ENCODE peak calls at places on chromosomes 4 and X, in nine cellular contexts. One of them, this sample, is unnamed.

GRCh38 chrX:153642313-153642654 is 4.7 kb upstream of the DUSP9 start:
- DNase-seq in tibial nerve: no peak
- DNase-seq in suprapubic skin: no peak
- DNase-seq in K562: peak; percentile 78
- DNase-seq in heart left ventricle: no peak
- DNase-seq in gastrocnemius medialis: no peak
- DNase-seq in stomach: no peak
- DNase-seq in ovary: no peak
- DNase-seq in esophagus squamous epithelium: no peak
- DNase-seq in this sample: peak; percentile 69

GRCh38 chrX:30513284-30513683 is 64.3 kb downstream of the TASL start:
- DNase-seq in tibial nerve: no peak
- DNase-seq in suprapubic skin: no peak
- DNase-seq in K562: peak; percentile 11
- DNase-seq in heart left ventricle: no peak
- DNase-seq in gastrocnemius medialis: no peak
- DNase-seq in stomach: no peak
- DNase-seq in ovary: no peak
- DNase-seq in esophagus squamous epithelium: no peak
- DNase-seq in this sample: no peak

GRCh38 chr4:15479089-15479912 is 9.6 kb downstream of the CC2D2A start:
- DNase-seq in tibial nerve: peak; percentile 49
- DNase-seq in suprapubic skin: no peak
- DNase-seq in K562: peak; percentile 15
- DNase-seq in heart left ventricle: peak; percentile 27
- DNase-seq in gastrocnemius medialis: peak; percentile 31
- DNase-seq in stomach: peak; percentile 31
- DNase-seq in ovary: peak; percentile 58
- DNase-seq in esophagus squamous epithelium: no peak
- DNase-seq in this sample: no peak

GRCh38 chrX:40772290-40772689 is 36.9 kb upstream of the MED14 start:
- DNase-seq in tibial nerve: no peak
- DNase-seq in suprapubic skin: no peak
- DNase-seq in K562: no peak
- DNase-seq in heart left ventricle: no peak
- DNase-seq in gastrocnemius medialis: no peak
- DNase-seq in stomach: no peak
- DNase-seq in ovary: no peak
- DNase-seq in esophagus squamous epithelium: no peak
- DNase-seq in this sample: no peak

GRCh38 chr4:40417941-40418340 is 82.8 kb downstream of the CHRNA9 start:
- DNase-seq in tibial nerve: no peak
- DNase-seq in suprapubic skin: no peak
- DNase-seq in K562: no peak
- DNase-seq in heart left ventricle: no peak
- DNase-seq in gastrocnemius medialis: no peak
- DNase-seq in stomach: no peak
- DNase-seq in ovary: no peak
- DNase-seq in esophagus squamous epithelium: no peak
- DNase-seq in this sample: no peak

GRCh38 chr4:45475490-45475889 is 648.4 kb downstream of the GABRG1 start:
- DNase-seq in tibial nerve: no peak
- DNase-seq in suprapubic skin: no peak
- DNase-seq in K562: no peak
- DNase-seq in heart left ventricle: no peak
- DNase-seq in gastrocnemius medialis: no peak
- DNase-seq in stomach: no peak
- DNase-seq in ovary: no peak
- DNase-seq in esophagus squamous epithelium: no peak
- DNase-seq in this sample: no peak

GRCh38 chr4:185709802-185710486 is 102.0 kb downstream of the SORBS2 start:
- DNase-seq in tibial nerve: no peak
- DNase-seq in suprapubic skin: no peak
- DNase-seq in K562: no peak
- DNase-seq in heart left ventricle: no peak
- DNase-seq in gastrocnemius medialis: peak; percentile 26
- DNase-seq in stomach: no peak
- DNase-seq in ovary: no peak
- DNase-seq in esophagus squamous epithelium: no peak
- DNase-seq in this sample: no peak

GRCh38 chrX:139025822-139026221 is 314.3 kb upstream of the FGF13 start:
- DNase-seq in tibial nerve: no peak
- DNase-seq in suprapubic skin: no peak
- DNase-seq in K562: no peak
- DNase-seq in heart left ventricle: no peak
- DNase-seq in gastrocnemius medialis: no peak
- DNase-seq in stomach: no peak
- DNase-seq in ovary: no peak
- DNase-seq in esophagus squamous epithelium: no peak
- DNase-seq in this sample: no peak

GRCh38 chrX:150155396-150156048 is 207.6 kb upstream of the MAMLD1 start:
- DNase-seq in tibial nerve: no peak
- DNase-seq in suprapubic skin: no peak
- DNase-seq in K562: no peak
- DNase-seq in heart left ventricle: peak; percentile 54
- DNase-seq in gastrocnemius medialis: no peak
- DNase-seq in stomach: no peak
- DNase-seq in ovary: peak; percentile 30
- DNase-seq in esophagus squamous epithelium: no peak
- DNase-seq in this sample: no peak

GRCh38 chrX:23012162-23012561 is 12.4 kb downstream of the DDX53 start:
- DNase-seq in tibial nerve: no peak
- DNase-seq in suprapubic skin: no peak
- DNase-seq in K562: no peak
- DNase-seq in heart left ventricle: no peak
- DNase-seq in gastrocnemius medialis: no peak
- DNase-seq in stomach: no peak
- DNase-seq in ovary: no peak
- DNase-seq in esophagus squamous epithelium: no peak
- DNase-seq in this sample: no peak

GRCh38 chr4:151045907-151046306 is 30.8 kb upstream of the LRBA start:
- DNase-seq in tibial nerve: no peak
- DNase-seq in suprapubic skin: no peak
- DNase-seq in K562: peak; percentile 26
- DNase-seq in heart left ventricle: no peak
- DNase-seq in gastrocnemius medialis: no peak
- DNase-seq in stomach: no peak
- DNase-seq in ovary: no peak
- DNase-seq in esophagus squamous epithelium: no peak
- DNase-seq in this sample: no peak

GRCh38 chr4:126004936-126005335 is 690.2 kb downstream of the FAT4 start:
- DNase-seq in tibial nerve: no peak
- DNase-seq in suprapubic skin: no peak
- DNase-seq in K562: no peak
- DNase-seq in heart left ventricle: no peak
- DNase-seq in gastrocnemius medialis: no peak
- DNase-seq in stomach: no peak
- DNase-seq in ovary: no peak
- DNase-seq in esophagus squamous epithelium: no peak
- DNase-seq in this sample: no peak

GRCh38 chr4:26074672-26075071 is 160.7 kb downstream of the SMIM20 start:
- DNase-seq in tibial nerve: peak; percentile 37
- DNase-seq in suprapubic skin: no peak
- DNase-seq in K562: no peak
- DNase-seq in heart left ventricle: peak; percentile 42
- DNase-seq in gastrocnemius medialis: no peak
- DNase-seq in stomach: no peak
- DNase-seq in ovary: no peak
- DNase-seq in esophagus squamous epithelium: no peak
- DNase-seq in this sample: no peak

GRCh38 chr4:140300271-140300970 is 73.0 kb upstream of the SCOC start:
- DNase-seq in tibial nerve: no peak
- DNase-seq in suprapubic skin: no peak
- DNase-seq in K562: no peak
- DNase-seq in heart left ventricle: no peak
- DNase-seq in gastrocnemius medialis: no peak
- DNase-seq in stomach: no peak
- DNase-seq in ovary: no peak
- DNase-seq in esophagus squamous epithelium: no peak
- DNase-seq in this sample: no peak

GRCh38 chr4:16082038-16082423 is 1.8 kb downstream of the PROM1 start:
- DNase-seq in tibial nerve: no peak
- DNase-seq in suprapubic skin: no peak
- DNase-seq in K562: no peak
- DNase-seq in heart left ventricle: no peak
- DNase-seq in gastrocnemius medialis: no peak
- DNase-seq in stomach: no peak
- DNase-seq in ovary: no peak
- DNase-seq in esophagus squamous epithelium: no peak
- DNase-seq in this sample: no peak

GRCh38 chr4:122218762-122219161 is 66.6 kb downstream of the BLTP1 start:
- DNase-seq in tibial nerve: no peak
- DNase-seq in suprapubic skin: no peak
- DNase-seq in K562: no peak
- DNase-seq in heart left ventricle: no peak
- DNase-seq in gastrocnemius medialis: no peak
- DNase-seq in stomach: no peak
- DNase-seq in ovary: no peak
- DNase-seq in esophagus squamous epithelium: no peak
- DNase-seq in this sample: no peak

DNA sequence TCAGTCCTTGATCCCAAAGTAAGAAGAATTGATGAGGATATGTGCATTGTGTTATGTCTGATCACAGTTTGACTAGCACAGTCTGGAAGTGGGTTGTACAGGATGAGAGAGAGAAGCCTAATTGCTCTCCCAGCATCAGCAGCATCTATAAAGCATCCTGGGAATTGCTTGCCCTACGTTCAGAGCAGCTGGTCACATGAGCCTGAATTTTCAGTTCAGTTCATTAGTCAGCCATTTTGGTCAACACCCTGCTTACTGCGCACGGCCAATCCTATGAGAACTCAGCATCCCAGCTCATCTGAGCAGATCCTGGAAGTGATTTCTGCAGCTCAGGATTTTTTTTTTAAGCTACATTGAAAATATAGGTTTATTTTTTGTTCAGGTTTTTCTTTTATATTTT is at the start of gene RUFY3:
- DNase-seq in tibial nerve: peak; percentile 61
- DNase-seq in suprapubic skin: no peak
- DNase-seq in K562: no peak
- DNase-seq in heart left ventricle: peak; percentile 56
- DNase-seq in gastrocnemius medialis: peak; percentile 25
- DNase-seq in stomach: no peak
- DNase-seq in ovary: peak; percentile 61
- DNase-seq in esophagus squamous epithelium: no peak
- DNase-seq in this sample: no peak
- TF ChIP-seq POLR2A in tibial nerve: no peak
- TF ChIP-seq POLR2A in suprapubic skin: no peak
- TF ChIP-seq POLR2A in K562: no peak
- TF ChIP-seq POLR2A in heart left ventricle: no peak
- TF ChIP-seq POLR2A in gastrocnemius medialis: no peak
- TF ChIP-seq POLR2A in stomach: no peak
- TF ChIP-seq POLR2A in ovary: no peak
- TF ChIP-seq POLR2A in esophagus squamous epithelium: no peak
- TF ChIP-seq POLR2A in this sample: no peak

DNA sequence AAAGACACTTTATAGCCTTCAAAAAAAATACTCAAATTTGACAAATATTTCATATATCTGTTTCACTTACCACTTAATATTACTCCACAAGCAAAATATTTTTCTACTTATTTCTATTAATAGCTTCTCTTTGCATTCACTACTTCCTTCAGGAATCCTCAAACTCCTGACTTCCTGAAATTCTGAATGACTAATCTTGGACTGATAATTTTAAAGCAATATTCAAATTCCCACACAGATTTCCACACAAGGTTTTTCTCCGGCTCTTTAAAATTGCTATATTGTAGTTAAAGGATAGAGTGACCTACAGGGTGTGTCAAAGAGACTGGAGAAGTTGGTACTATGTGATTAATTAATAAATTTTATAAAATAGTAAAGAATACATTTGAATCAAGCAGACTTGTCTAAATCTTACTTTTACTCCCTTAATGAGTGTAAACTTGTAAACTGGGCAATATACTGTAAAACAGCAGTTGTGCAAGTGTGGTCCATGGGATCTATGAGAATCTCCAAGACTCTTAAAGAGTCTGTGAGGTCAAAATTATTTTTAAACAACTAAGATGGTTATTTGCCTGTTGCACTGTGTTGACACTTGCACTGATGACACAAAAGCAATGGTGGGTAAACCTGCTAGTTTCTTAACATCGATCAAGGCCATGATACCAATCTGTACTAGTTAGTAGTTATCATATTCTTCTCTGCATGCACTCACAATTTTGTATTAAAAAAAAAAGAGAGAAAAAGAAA is 44.5 kb downstream of the ANKRD17 start:
- DNase-seq in tibial nerve: no peak
- DNase-seq in suprapubic skin: no peak
- DNase-seq in K562: no peak
- DNase-seq in heart left ventricle: no peak
- DNase-seq in gastrocnemius medialis: no peak
- DNase-seq in stomach: no peak
- DNase-seq in ovary: no peak
- DNase-seq in esophagus squamous epithelium: no peak
- DNase-seq in this sample: no peak
- H3K27ac ChIP-seq in tibial nerve: no peak overlapping the region
- H3K27ac ChIP-seq in suprapubic skin: no peak overlapping the region
- H3K27ac ChIP-seq in K562: no peak overlapping the region
- H3K27ac ChIP-seq in heart left ventricle: no peak overlapping the region
- H3K27ac ChIP-seq in gastrocnemius medialis: peak overlapping the region; percentile 29
- H3K27ac ChIP-seq in stomach: no peak overlapping the region
- H3K27ac ChIP-seq in ovary: no peak overlapping the region
- H3K27ac ChIP-seq in esophagus squamous epithelium: no peak overlapping the region
- H3K27ac ChIP-seq in this sample: no peak overlapping the region

GRCh38 chrX:20217279-20217678 is 49.4 kb downstream of the RPS6KA3 start:
- DNase-seq in tibial nerve: no peak
- DNase-seq in suprapubic skin: no peak
- DNase-seq in K562: no peak
- DNase-seq in heart left ventricle: no peak
- DNase-seq in gastrocnemius medialis: no peak
- DNase-seq in stomach: no peak
- DNase-seq in ovary: no peak
- DNase-seq in esophagus squamous epithelium: no peak
- DNase-seq in this sample: no peak
- H3K4me3 ChIP-seq in tibial nerve: no peak overlapping the region
- H3K4me3 ChIP-seq in suprapubic skin: no peak overlapping the region
- H3K4me3 ChIP-seq in K562: no peak overlapping the region
- H3K4me3 ChIP-seq in heart left ventricle: peak overlapping the region; percentile 44
- H3K4me3 ChIP-seq in gastrocnemius medialis: peak overlapping the region; percentile 38
- H3K4me3 ChIP-seq in stomach: no peak overlapping the region
- H3K4me3 ChIP-seq in ovary: no peak overlapping the region
- H3K4me3 ChIP-seq in esophagus squamous epithelium: no peak overlapping the region
- H3K4me3 ChIP-seq in this sample: peak overlapping the region; percentile 23

DNA sequence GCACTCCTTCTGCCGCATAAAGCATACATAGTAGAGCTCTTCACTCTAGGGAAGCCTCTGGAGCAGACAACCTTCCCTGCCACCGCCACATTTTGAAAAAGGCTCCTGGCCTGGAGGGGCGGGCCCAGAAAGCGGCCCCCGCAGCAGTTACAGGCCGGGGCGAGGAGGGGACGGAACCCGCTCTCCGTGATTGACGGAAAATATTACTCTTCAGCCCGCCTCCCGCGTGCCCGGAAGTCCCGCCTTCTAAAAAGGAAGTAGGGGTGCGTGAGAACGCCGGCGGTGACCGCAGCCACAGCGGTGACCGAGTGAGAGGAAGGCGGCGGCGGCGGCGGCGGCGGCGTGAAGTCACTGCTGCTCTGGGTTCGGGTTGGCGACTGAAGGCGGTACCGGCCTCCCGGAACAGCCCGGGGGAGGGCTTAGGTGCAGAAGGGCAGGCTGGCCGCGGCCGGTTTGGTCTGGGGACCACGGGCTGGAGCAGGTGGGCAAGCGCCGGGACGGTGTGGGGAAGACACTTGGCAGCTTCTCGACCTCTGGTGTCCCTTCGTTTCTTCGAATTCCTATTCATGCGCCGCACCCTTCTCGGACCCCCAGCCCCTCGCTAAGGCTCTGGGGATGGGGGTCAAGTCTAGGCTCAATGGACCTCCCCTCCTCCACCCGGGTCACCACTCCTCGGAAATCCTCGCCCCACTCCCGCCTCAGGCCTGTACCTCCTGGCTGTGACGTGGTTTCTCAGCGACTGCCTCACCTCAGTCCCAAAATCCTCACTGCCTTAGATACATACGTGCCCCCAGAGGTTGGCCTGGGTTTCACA is at the start of gene HCCS:
- DNase-seq in tibial nerve: peak; percentile 62
- DNase-seq in suprapubic skin: peak; percentile 89
- DNase-seq in K562: peak; percentile 88
- DNase-seq in heart left ventricle: peak; percentile 87
- DNase-seq in gastrocnemius medialis: peak; percentile 82
- DNase-seq in stomach: peak; percentile 85
- DNase-seq in ovary: peak; percentile 83
- DNase-seq in esophagus squamous epithelium: peak; percentile 11
- DNase-seq in this sample: peak; percentile 94
- TF ChIP-seq POLR2A in tibial nerve: peak; percentile 66
- TF ChIP-seq POLR2A in suprapubic skin: peak; percentile 73
- TF ChIP-seq POLR2A in K562: peak; percentile 92
- TF ChIP-seq POLR2A in heart left ventricle: no peak
- TF ChIP-seq POLR2A in gastrocnemius medialis: peak; percentile 82
- TF ChIP-seq POLR2A in stomach: no peak
- TF ChIP-seq POLR2A in ovary: peak; percentile 66
- TF ChIP-seq POLR2A in esophagus squamous epithelium: peak; percentile 83
- TF ChIP-seq POLR2A in this sample: peak; percentile 58